ENCODE peak calls at places on chromosomes 12 and 14, in four cellular contexts. C is aorta; R is activated CD4-positive, alpha-beta T cell treated with anti-CD3 and anti-CD28 coated beads, Interleukin-2, amount 10 ng/mL, durations not matched to agents 7 days and 5 days; G is stomach. U is an unnamed sample.

GRCh38 chr14:61836807-61837206 is 74.6 kb downstream of the SNAPC1 start:
- DNase-seq in G (no peak), C (no peak), R (no peak), U (no peak)

GRCh38 chr12:132544173-132544468 is 54.2 kb downstream of the FBRSL1 start:
- DNase-seq in C (no peak), R (no peak), G (no peak), U (no peak)

GRCh38 chr12:120903382-120903817 is 758 bp downstream of the SPPL3 start:
- DNase-seq in R (peak; percentile 72), C (peak; percentile 78), G (peak; percentile 57), U (peak; percentile 76)

GRCh38 chr12:3366451-3367155 is 124.4 kb upstream of the PRMT8 start:
- DNase-seq in R (no peak), C (no peak), G (no peak), U (no peak)

GRCh38 chr12:56833780-56834179 is 70.7 kb downstream of the HSD17B6 start:
- DNase-seq in C (no peak), G (no peak), R (no peak), U (peak; percentile 46)

GRCh38 chr12:69779928-69780327 is 41.3 kb downstream of the RAB3IP start:
- DNase-seq in R (no peak), C (no peak), G (no peak), U (no peak)

GRCh38 chr12:10448236-10448635 is 4.9 kb downstream of the KLRC1 start:
- DNase-seq in C (no peak), R (no peak), G (no peak), U (no peak)

GRCh38 chr12:89353188-89353822 is 1.0 kb upstream of the DUSP6 start:
- DNase-seq in G (peak; percentile 73), C (peak; percentile 87), R (no peak), U (peak; percentile 78)

GRCh38 chr12:98823012-98823411 is 177.9 kb downstream of the APAF1 start:
- DNase-seq in G (no peak), C (no peak), R (no peak), U (no peak)

GRCh38 chr14:95666450-95666849 is 19.8 kb upstream of the TCL1B start:
- DNase-seq in C (no peak), G (no peak), R (no peak), U (no peak)

GRCh38 chr12:66107451-66107915 is 23.1 kb downstream of the LLPH start:
- DNase-seq in R (peak; percentile 80), G (peak; percentile 31), C (no peak), U (peak; percentile 39)

GRCh38 chr12:26496170-26496569 is 300.8 kb downstream of the SSPN start:
- DNase-seq in G (no peak), C (no peak), R (no peak), U (peak; percentile 25)

GRCh38 chr12:120762093-120762492 is 36.5 kb downstream of the ACADS start:
- DNase-seq in G (no peak), R (no peak), C (no peak), U (peak; percentile 58)

GRCh38 chr12:119989619-119990381 is 764 bp downstream of the BICDL1 start:
- DNase-seq in G (peak; percentile 90), C (peak; percentile 89), R (peak; percentile 77), U (peak; percentile 88)